ENCODE peak calls at places on chromosomes 7 and 10, in six cellular contexts. R is A549; U is smooth muscle cell of the brain vasculature; Q is Ammon's horn; H is T-helper 1 cell; C is stimulated activated CD4-positive, alpha-beta T cell treated with anti-CD3 and anti-CD28 coated beads, Interleukin-1b, Interleukin-23, amount 100 ng/mL, for 4 hours. J is an unnamed sample.

GRCh38 chr7:66353547-66353946 is 148.4 kb downstream of the TPST1 start:
- DNase-seq in R (no peak), U (no peak), Q (no peak), H (no peak), C (no peak), J (no peak)

GRCh38 chr10:126270116-126270515 is 118.2 kb downstream of the ADAM12 start:
- DNase-seq in R (no peak), U (no peak), Q (no peak), H (no peak), C (no peak), J (no peak)

GRCh38 chr7:54837167-54837566 is 78.2 kb upstream of the SEC61G start:
- DNase-seq in R (no peak), U (no peak), Q (no peak), H (no peak), C (no peak), J (no peak)

GRCh38 chr7:50333266-50333665 is 28.8 kb downstream of the IKZF1 start:
- DNase-seq in R (no peak), U (no peak), Q (no peak), H (peak), C (no peak), J (no peak)

GRCh38 chr7:156827587-156828203 is 65.3 kb downstream of the LMBR1 start:
- DNase-seq in R (peak), U (no peak), Q (no peak), H (no peak), C (no peak), J (peak)

GRCh38 chr7:92749832-92750231 is 86.5 kb downstream of the CDK6 start:
- DNase-seq in R (no peak), U (no peak), Q (no peak), H (no peak), C (no peak), J (no peak)

GRCh38 chr10:117736655-117737054 is 194.1 kb downstream of the EMX2 start:
- DNase-seq in R (peak), U (no peak), Q (no peak), H (no peak), C (no peak), J (no peak)

GRCh38 chr10:67663449-67664087 is 32.4 kb downstream of the CTNNA3 start:
- DNase-seq in R (no peak), U (no peak), Q (peak), H (no peak), C (no peak), J (no peak)

GRCh38 chr10:95333997-95334792 is 43.4 kb upstream of the PDLIM1 start:
- DNase-seq in R (peak), U (peak), Q (no peak), H (no peak), C (no peak), J (no peak)

GRCh38 chr7:27046854-27047549 is 48.8 kb downstream of the HOXA1 start:
- DNase-seq in R (peak), U (no peak), Q (no peak), H (no peak), C (no peak), J (no peak)

GRCh38 chr10:48681749-48682148 is 2.9 kb upstream of the WDFY4 start:
- DNase-seq in R (no peak), U (no peak), Q (no peak), H (no peak), C (no peak), J (no peak)

GRCh38 chr7:424961-425793 is 94.5 kb downstream of the PDGFA start:
- DNase-seq in R (no peak), U (no peak), Q (peak), H (no peak), C (no peak), J (no peak)